ENCODE peak calls at places on chromosomes 2 and 18, in six cellular contexts. One of them, this sample, is unnamed.

GRCh38 chr2:188381614-188382013 is 89.9 kb downstream of the GULP1 start:
- DNase-seq in myocyte: no peak
- DNase-seq in anterior cingulate cortex: no peak
- DNase-seq in MM.1S: no peak
- DNase-seq in T-cell: no peak
- DNase-seq in cerebellar nuclear complex: no peak
- DNase-seq in this sample: no peak

GRCh38 chr18:39435986-39436385 is 1870.4 kb upstream of the CELF4 start:
- DNase-seq in T-cell: no peak
- DNase-seq in MM.1S: no peak
- DNase-seq in anterior cingulate cortex: no peak
- DNase-seq in myocyte: peak
- DNase-seq in cerebellar nuclear complex: no peak
- DNase-seq in this sample: no peak

GRCh38 chr2:233638836-233639235 is 2.6 kb downstream of the UGT1A10 start:
- DNase-seq in anterior cingulate cortex: no peak
- DNase-seq in myocyte: no peak
- DNase-seq in T-cell: no peak
- DNase-seq in MM.1S: no peak
- DNase-seq in cerebellar nuclear complex: no peak
- DNase-seq in this sample: no peak

GRCh38 chr2:171726841-171727460 is 39.7 kb downstream of the DYNC1I2 start:
- DNase-seq in T-cell: no peak
- DNase-seq in MM.1S: no peak
- DNase-seq in myocyte: peak
- DNase-seq in anterior cingulate cortex: no peak
- DNase-seq in cerebellar nuclear complex: no peak
- DNase-seq in this sample: no peak

GRCh38 chr2:1491751-1492150 is 78.5 kb downstream of the TPO start:
- DNase-seq in T-cell: no peak
- DNase-seq in myocyte: no peak
- DNase-seq in MM.1S: no peak
- DNase-seq in anterior cingulate cortex: no peak
- DNase-seq in cerebellar nuclear complex: no peak
- DNase-seq in this sample: no peak

GRCh38 chr2:101986804-101987740 is 4.7 kb upstream of the IL1R2 start:
- DNase-seq in T-cell: no peak
- DNase-seq in anterior cingulate cortex: no peak
- DNase-seq in MM.1S: no peak
- DNase-seq in cerebellar nuclear complex: no peak
- DNase-seq in myocyte: no peak
- DNase-seq in this sample: no peak

GRCh38 chr2:186405847-186406246 is 80.2 kb upstream of the ZC3H15 start:
- DNase-seq in T-cell: no peak
- DNase-seq in anterior cingulate cortex: no peak
- DNase-seq in myocyte: no peak
- DNase-seq in cerebellar nuclear complex: no peak
- DNase-seq in MM.1S: no peak
- DNase-seq in this sample: no peak

GRCh38 chr2:69686855-69687254 is 43.3 kb upstream of the AAK1 start:
- DNase-seq in myocyte: no peak
- DNase-seq in T-cell: no peak
- DNase-seq in cerebellar nuclear complex: no peak
- DNase-seq in anterior cingulate cortex: no peak
- DNase-seq in MM.1S: no peak
- DNase-seq in this sample: no peak

GRCh38 chr18:7608174-7608550 is 41.0 kb downstream of the PTPRM start:
- DNase-seq in myocyte: no peak
- DNase-seq in anterior cingulate cortex: no peak
- DNase-seq in T-cell: no peak
- DNase-seq in MM.1S: no peak
- DNase-seq in cerebellar nuclear complex: no peak
- DNase-seq in this sample: no peak

GRCh38 chr2:198101688-198102087 is 297.3 kb downstream of the PLCL1 start:
- DNase-seq in myocyte: no peak
- DNase-seq in MM.1S: no peak
- DNase-seq in T-cell: no peak
- DNase-seq in anterior cingulate cortex: no peak
- DNase-seq in cerebellar nuclear complex: no peak
- DNase-seq in this sample: no peak

GRCh38 chr2:43383533-43383932 is 157.1 kb upstream of the ZFP36L2 start:
- DNase-seq in anterior cingulate cortex: no peak
- DNase-seq in cerebellar nuclear complex: no peak
- DNase-seq in T-cell: no peak
- DNase-seq in MM.1S: no peak
- DNase-seq in myocyte: no peak
- DNase-seq in this sample: no peak

GRCh38 chr2:210199854-210200253 is 25.4 kb downstream of the ACADL start:
- DNase-seq in cerebellar nuclear complex: no peak
- DNase-seq in MM.1S: no peak
- DNase-seq in myocyte: no peak
- DNase-seq in anterior cingulate cortex: no peak
- DNase-seq in T-cell: no peak
- DNase-seq in this sample: no peak

GRCh38 chr2:32484907-32485306 is 128.1 kb downstream of the BIRC6 start:
- DNase-seq in myocyte: peak
- DNase-seq in MM.1S: no peak
- DNase-seq in T-cell: no peak
- DNase-seq in cerebellar nuclear complex: no peak
- DNase-seq in anterior cingulate cortex: no peak
- DNase-seq in this sample: no peak

GRCh38 chr18:63316612-63317555 is 2.7 kb downstream of the BCL2 start:
- DNase-seq in anterior cingulate cortex: no peak
- DNase-seq in MM.1S: peak
- DNase-seq in T-cell: no peak
- DNase-seq in myocyte: peak
- DNase-seq in cerebellar nuclear complex: no peak
- DNase-seq in this sample: no peak

This sample was measured in C1 segment of cervical spinal cord.